ENCODE peak calls at places on chromosomes 2 and 18, in five cellular contexts. One of them, this sample, is unnamed.

GRCh38 chr18:66440433-66440832 is 163.5 kb downstream of the CDH19 start:
- DNase-seq in IMR-90: no peak
- DNase-seq in H9: no peak
- DNase-seq in neuronal stem cell: no peak
- DNase-seq in mesendoderm: no peak
- DNase-seq in this sample: no peak

GRCh38 chr2:10237392-10238321 is 65.0 kb upstream of the HPCAL1 start:
- DNase-seq in neuronal stem cell: no peak
- DNase-seq in H9: no peak
- DNase-seq in mesendoderm: no peak
- DNase-seq in IMR-90: no peak
- DNase-seq in this sample: no peak

GRCh38 chr2:112774536-112775285 is 9.6 kb downstream of the IL1A start:
- DNase-seq in H9: no peak
- DNase-seq in neuronal stem cell: no peak
- DNase-seq in IMR-90: no peak
- DNase-seq in mesendoderm: no peak
- DNase-seq in this sample: no peak

GRCh38 chr2:109248590-109248989 is 119.6 kb downstream of the SH3RF3 start:
- DNase-seq in mesendoderm: no peak
- DNase-seq in neuronal stem cell: no peak
- DNase-seq in H9: no peak
- DNase-seq in IMR-90: no peak
- DNase-seq in this sample: no peak

GRCh38 chr2:24046599-24046929 is 627 bp downstream of the WDCP start:
- DNase-seq in H9: no peak
- DNase-seq in IMR-90: no peak
- DNase-seq in mesendoderm: no peak
- DNase-seq in neuronal stem cell: no peak
- DNase-seq in this sample: no peak

GRCh38 chr2:108935231-108935863 is 53.7 kb downstream of the EDAR start:
- DNase-seq in mesendoderm: peak
- DNase-seq in IMR-90: no peak
- DNase-seq in neuronal stem cell: peak
- DNase-seq in H9: no peak
- DNase-seq in this sample: no peak

GRCh38 chr18:25136416-25137132 is 215.4 kb downstream of the ZNF521 start:
- DNase-seq in IMR-90: no peak
- DNase-seq in mesendoderm: peak
- DNase-seq in neuronal stem cell: no peak
- DNase-seq in H9: no peak
- DNase-seq in this sample: no peak

GRCh38 chr2:166128156-166128505 is 311 bp upstream of the SCN1A start:
- DNase-seq in H9: no peak
- DNase-seq in mesendoderm: no peak
- DNase-seq in neuronal stem cell: no peak
- DNase-seq in IMR-90: no peak
- DNase-seq in this sample: no peak

GRCh38 chr18:577606-578005 is 2.6 kb upstream of the CETN1 start:
- DNase-seq in mesendoderm: peak
- DNase-seq in IMR-90: no peak
- DNase-seq in neuronal stem cell: no peak
- DNase-seq in H9: no peak
- DNase-seq in this sample: no peak

GRCh38 chr18:7512326-7512725 is 54.8 kb upstream of the PTPRM start:
- DNase-seq in IMR-90: no peak
- DNase-seq in H9: no peak
- DNase-seq in neuronal stem cell: no peak
- DNase-seq in mesendoderm: no peak
- DNase-seq in this sample: no peak
- H3K4ac ChIP-seq in IMR-90: no peak
- H3K4ac ChIP-seq in H9: no peak
- H3K4ac ChIP-seq in neuronal stem cell: no peak
- H3K4ac ChIP-seq in mesendoderm: no peak
- H3K4ac ChIP-seq in this sample: no peak

DNA sequence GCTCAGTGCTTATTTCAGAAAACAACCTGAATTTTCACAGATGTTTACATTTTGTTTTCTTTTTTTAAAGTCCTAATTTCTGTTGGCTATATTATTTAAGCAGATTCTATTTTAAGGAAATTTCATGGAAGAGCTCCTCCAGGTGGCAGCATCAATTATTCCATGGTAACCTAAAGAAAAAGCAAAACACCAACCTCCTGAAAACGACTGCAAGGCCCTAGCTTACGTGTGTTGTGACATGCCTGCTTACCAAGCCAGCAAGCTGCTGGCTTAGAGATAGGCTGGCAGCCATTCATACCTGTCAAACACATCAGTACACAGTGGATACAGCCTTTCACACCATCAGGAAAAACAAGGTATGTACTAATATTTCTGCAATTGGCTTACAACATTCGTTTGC is 64.9 kb downstream of the LPIN2 start:
- DNase-seq in IMR-90: peak
- DNase-seq in mesendoderm: peak
- DNase-seq in H9: no peak
- DNase-seq in neuronal stem cell: no peak
- DNase-seq in this sample: no peak
- H2BK120ac ChIP-seq in IMR-90: no peak
- H2BK120ac ChIP-seq in mesendoderm: no peak
- H2BK120ac ChIP-seq in H9: no peak
- H2BK120ac ChIP-seq in neuronal stem cell: no peak
- H2BK120ac ChIP-seq in this sample: no peak

DNA sequence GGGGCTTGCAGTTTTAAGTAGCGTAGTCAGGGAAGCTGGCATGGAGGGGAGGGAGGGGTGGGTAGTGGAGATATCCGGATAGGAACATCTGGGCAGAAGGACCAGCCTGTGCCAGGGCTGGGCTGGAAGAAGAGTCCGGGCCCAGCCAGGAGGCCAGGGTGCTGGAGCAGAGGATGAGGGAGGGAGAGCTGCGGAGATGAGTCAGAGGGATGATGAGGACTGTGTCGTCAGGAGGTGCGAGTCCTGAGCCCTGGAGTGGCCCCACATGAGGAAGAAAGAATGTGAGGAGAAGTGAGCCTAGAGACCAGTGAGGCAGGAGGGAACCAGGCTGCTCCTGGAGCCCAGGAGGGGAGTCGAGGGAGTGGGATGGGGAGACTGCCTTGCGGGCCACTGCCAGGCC is 82.4 kb downstream of the CTIF start:
- DNase-seq in H9: no peak
- DNase-seq in mesendoderm: peak
- DNase-seq in IMR-90: peak
- DNase-seq in neuronal stem cell: no peak
- DNase-seq in this sample: no peak
- H3K4ac ChIP-seq in H9: no peak
- H3K4ac ChIP-seq in mesendoderm: no peak
- H3K4ac ChIP-seq in IMR-90: peak
- H3K4ac ChIP-seq in neuronal stem cell: no peak
- H3K4ac ChIP-seq in this sample: no peak

GRCh38 chr2:200364620-200365019 is 58.1 kb downstream of the SPATS2L start:
- DNase-seq in neuronal stem cell: no peak
- DNase-seq in mesendoderm: no peak
- DNase-seq in H9: no peak
- DNase-seq in IMR-90: no peak
- DNase-seq in this sample: no peak
- H2BK120ac ChIP-seq in neuronal stem cell: no peak
- H2BK120ac ChIP-seq in mesendoderm: no peak
- H2BK120ac ChIP-seq in H9: no peak
- H2BK120ac ChIP-seq in IMR-90: no peak
- H2BK120ac ChIP-seq in this sample: no peak

GRCh38 chr2:227513113-227513512 is 41.2 kb downstream of the AGFG1 start:
- DNase-seq in IMR-90: peak
- DNase-seq in H9: no peak
- DNase-seq in mesendoderm: peak
- DNase-seq in neuronal stem cell: no peak
- DNase-seq in this sample: no peak

GRCh38 chr2:227509824-227510619 is 38.1 kb downstream of the AGFG1 start:
- DNase-seq in IMR-90: peak
- DNase-seq in H9: no peak
- DNase-seq in neuronal stem cell: no peak
- DNase-seq in mesendoderm: peak
- DNase-seq in this sample: no peak

GRCh38 chr2:227511239-227511930 is 39.4 kb downstream of the AGFG1 start:
- DNase-seq in neuronal stem cell: no peak
- DNase-seq in H9: no peak
- DNase-seq in mesendoderm: no peak
- DNase-seq in IMR-90: no peak
- DNase-seq in this sample: no peak

GRCh38 chr2:227510620-227510958 is 38.6 kb downstream of the AGFG1 start:
- DNase-seq in neuronal stem cell: no peak
- DNase-seq in mesendoderm: no peak
- DNase-seq in IMR-90: no peak
- DNase-seq in H9: no peak
- DNase-seq in this sample: no peak

DNA sequence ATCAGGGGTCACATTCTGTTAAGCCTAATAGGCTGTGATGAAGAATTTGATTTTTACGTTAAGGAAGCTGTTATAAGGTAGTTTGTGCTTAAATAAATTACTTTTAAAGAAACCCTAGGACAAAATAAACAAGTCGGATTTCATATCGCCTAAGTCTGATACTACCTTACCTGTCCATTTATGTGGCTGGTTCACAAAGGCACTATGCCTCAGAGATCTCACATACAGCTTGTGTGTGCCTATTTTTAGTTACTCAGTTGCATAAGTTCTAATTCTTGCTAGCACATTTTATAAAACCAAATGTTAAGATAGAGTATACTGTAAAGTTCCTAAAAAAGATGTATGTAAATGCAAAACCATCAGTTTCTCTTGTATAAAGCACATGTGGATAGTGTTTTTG is 40.0 kb downstream of the AGFG1 start:
- DNase-seq in IMR-90: no peak
- DNase-seq in mesendoderm: no peak
- DNase-seq in neuronal stem cell: no peak
- DNase-seq in H9: no peak
- DNase-seq in this sample: no peak
- H3K4ac ChIP-seq in IMR-90: no peak
- H3K4ac ChIP-seq in mesendoderm: no peak
- H3K4ac ChIP-seq in neuronal stem cell: no peak
- H3K4ac ChIP-seq in H9: no peak
- H3K4ac ChIP-seq in this sample: no peak

This sample was measured in H1.